ENCODE peak calls at places on chromosomes 5 and 9, in eight cellular contexts. S, U, O, Q, X, A, H and F are unnamed samples.

GRCh38 chr9:133162802-133163558 is 734 bp downstream of the GBGT1 start:
- DNase-seq in X (no peak), H (peak; percentile 44), A (no peak), U (no peak), Q (peak; percentile 67), O (no peak), S (no peak), F (peak; percentile 44)

GRCh38 chr5:148474025-148474511 is 90.3 kb downstream of the FBXO38 start:
- DNase-seq in Q (peak; percentile 66), A (no peak), O (peak; percentile 13), X (peak; percentile 42), S (no peak), H (no peak), U (no peak), F (peak; percentile 63)

GRCh38 chr9:12666813-12667212 is 26.4 kb upstream of the TYRP1 start:
- DNase-seq in O (no peak), H (no peak), Q (no peak), U (no peak), X (no peak), S (no peak), A (no peak), F (no peak)

GRCh38 chr9:133226219-133227171 is 17.4 kb upstream of the OBP2B start:
- DNase-seq in X (peak; percentile 6), Q (peak; percentile 48), S (no peak), U (peak; percentile 13), A (peak; percentile 8), H (no peak), O (no peak), F (no peak)

GRCh38 chr9:83956288-83957028 is 23.6 kb downstream of the HNRNPK start:
- DNase-seq in X (peak; percentile 87), H (peak; percentile 94), A (peak; percentile 89), S (no peak), Q (peak; percentile 85), U (peak; percentile 89), O (peak; percentile 75), F (peak; percentile 77)

GRCh38 chr5:148957591-148958202 is 105.2 kb downstream of the SH3TC2 start:
- DNase-seq in O (peak; percentile 32), X (peak; percentile 51), H (peak; percentile 75), A (no peak), S (no peak), U (peak; percentile 45), Q (no peak), F (no peak)

GRCh38 chr5:16935271-16936149 is 578 bp downstream of the MYO10 start:
- DNase-seq in Q (peak; percentile 75), U (peak; percentile 50), O (peak; percentile 66), A (peak; percentile 37), H (peak; percentile 62), S (peak; percentile 33), X (peak; percentile 46), F (peak; percentile 38)

GRCh38 chr5:124264499-124264898 is 481.9 kb downstream of the ZNF608 start:
- DNase-seq in O (no peak), U (no peak), A (no peak), X (no peak), Q (no peak), S (no peak), H (no peak), F (no peak)

GRCh38 chr5:93883459-93883858 is 142.1 kb upstream of the POU5F2 start:
- DNase-seq in H (no peak), U (no peak), O (no peak), X (no peak), S (no peak), A (no peak), Q (no peak), F (no peak)

GRCh38 chr5:149632311-149633251 is 51.3 kb downstream of the ARHGEF37 start:
- DNase-seq in Q (peak; percentile 55), A (no peak), X (no peak), U (peak; percentile 82), S (no peak), H (peak; percentile 46), O (no peak), F (no peak)

GRCh38 chr5:113678924-113679575 is 165.6 kb downstream of the YTHDC2 start:
- DNase-seq in Q (no peak), S (no peak), O (peak; percentile 24), U (no peak), A (no peak), H (no peak), X (peak; percentile 56), F (peak; percentile 36)

GRCh38 chr5:164742025-164742424 is 1236.6 kb downstream of the MAT2B start:
- DNase-seq in A (no peak), H (no peak), O (no peak), X (no peak), Q (no peak), U (no peak), S (no peak), F (no peak)

GRCh38 chr5:178252258-178252657 is 19.7 kb upstream of the PHYKPL start:
- DNase-seq in O (no peak), Q (no peak), A (no peak), U (no peak), X (no peak), H (no peak), S (no peak), F (no peak)

GRCh38 chr9:83649080-83649479 is 26.1 kb downstream of the IDNK start:
- DNase-seq in H (peak; percentile 87), S (peak; percentile 46), A (peak; percentile 74), Q (peak; percentile 73), U (peak; percentile 74), O (peak; percentile 75), X (peak; percentile 63), F (peak; percentile 71)

GRCh38 chr9:94908583-94909249 is 182.2 kb downstream of the AOPEP start:
- DNase-seq in A (no peak), Q (no peak), U (peak; percentile 71), S (no peak), H (no peak), X (no peak), O (no peak), F (no peak)

GRCh38 chr5:103263054-103263453 is 4.5 kb downstream of the MACIR start:
- DNase-seq in A (no peak), U (no peak), O (no peak), X (no peak), Q (no peak), H (no peak), S (no peak), F (no peak)

GRCh38 chr5:139847790-139848507 is 52.3 kb downstream of the PSD2 start:
- DNase-seq in U (peak; percentile 67), X (peak; percentile 68), Q (peak; percentile 78), S (no peak), A (peak; percentile 59), O (peak; percentile 66), H (peak; percentile 85), F (peak; percentile 55)
- TF ChIP-seq POLR2A in U (no peak), X (no peak), Q (no peak), S (no peak), A (peak; percentile 17), O (peak; percentile 26), H (no peak), F (no peak)

GRCh38 chr9:110125763-110126351 is 82.1 kb downstream of the C9orf152 start:
- DNase-seq in A (no peak), Q (no peak), U (no peak), X (no peak), S (no peak), O (no peak), H (no peak), F (no peak)

GRCh38 chr9:110128664-110129329 is 79.2 kb downstream of the C9orf152 start:
- DNase-seq in H (no peak), S (no peak), A (no peak), O (no peak), U (no peak), X (no peak), Q (no peak), F (no peak)

GRCh38 chr9:110125207-110125751 is 82.7 kb downstream of the C9orf152 start:
- DNase-seq in A (peak; percentile 87), S (peak; percentile 71), U (peak; percentile 86), X (peak; percentile 89), Q (peak; percentile 97), O (peak; percentile 81), H (peak; percentile 91), F (peak; percentile 89)

GRCh38 chr9:110126457-110126856 is 81.5 kb downstream of the C9orf152 start:
- DNase-seq in Q (no peak), S (no peak), H (no peak), U (no peak), O (no peak), X (no peak), A (no peak), F (no peak)

DNA sequence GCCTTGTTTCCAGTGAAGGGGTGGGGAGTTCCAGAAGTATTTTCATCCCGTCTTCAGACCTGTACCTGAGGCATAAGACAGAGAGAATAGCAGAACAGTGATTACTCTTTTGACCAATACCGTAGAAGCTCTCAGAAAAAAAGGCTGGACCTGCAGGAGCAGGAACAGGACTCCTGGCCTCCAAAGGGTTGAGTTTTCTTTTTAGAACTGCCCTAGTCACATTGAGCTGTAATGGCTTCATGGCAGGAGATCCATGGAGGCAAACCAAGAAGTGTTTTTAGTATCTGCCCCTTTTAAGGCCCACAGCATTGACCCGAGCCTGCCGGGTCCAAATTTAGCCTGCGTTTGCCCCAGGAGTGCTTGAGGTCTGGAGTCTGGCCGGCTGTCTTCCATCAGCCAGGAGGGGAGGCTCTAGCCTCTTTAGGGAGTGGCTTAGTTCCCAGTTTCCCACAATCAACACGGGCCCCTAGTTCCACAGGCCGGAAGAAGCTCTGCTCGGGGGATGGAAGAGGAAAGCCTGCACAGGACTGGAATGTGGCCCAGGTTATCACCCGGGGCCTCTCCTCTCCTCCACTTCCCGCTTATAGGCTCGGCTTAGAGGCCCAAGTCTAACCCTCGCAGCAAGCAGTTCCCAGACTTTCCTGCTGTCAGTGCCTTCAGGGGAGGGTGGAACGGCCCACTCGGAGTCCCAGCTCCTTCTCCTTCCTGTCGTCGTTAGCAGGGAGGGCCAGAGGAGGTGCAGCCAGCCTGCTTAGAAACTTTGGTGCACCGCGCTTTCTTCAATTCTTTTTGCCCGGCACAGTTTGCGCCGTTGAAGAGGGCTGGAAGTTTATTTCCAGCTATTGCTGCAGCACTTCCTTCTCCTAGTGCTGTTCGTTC is 80.7 kb downstream of the C9orf152 start:
- DNase-seq in O (no peak), X (peak; percentile 71), U (peak; percentile 33), H (peak; percentile 60), A (peak; percentile 50), S (no peak), Q (peak; percentile 92), F (peak; percentile 54)
- TF ChIP-seq POLR2A in O (no peak), X (no peak), U (no peak), H (no peak), A (no peak), S (no peak), Q (peak; percentile 29), F (no peak)

GRCh38 chr9:112712678-112713077 is 5.2 kb downstream of the INIP start:
- DNase-seq in X (no peak), U (no peak), O (no peak), S (no peak), Q (no peak), H (no peak), A (no peak), F (no peak)

GRCh38 chr9:112719292-112719691 is 1.4 kb upstream of the INIP start:
- DNase-seq in A (no peak), X (no peak), O (no peak), U (no peak), H (no peak), S (no peak), Q (no peak), F (no peak)

GRCh38 chr9:112719696-112720095 is 1.8 kb upstream of the INIP start:
- DNase-seq in H (no peak), Q (no peak), O (no peak), U (no peak), S (no peak), X (no peak), A (no peak), F (no peak)

GRCh38 chr9:112717669-112718331 is at the start of gene INIP:
- DNase-seq in S (peak; percentile 94), H (peak; percentile 98), O (peak; percentile 96), Q (peak; percentile 97), U (peak; percentile 96), A (peak; percentile 97), X (peak; percentile 97), F (peak; percentile 97)
- TF ChIP-seq POLR2A in S (no peak), H (peak; percentile 86), O (peak; percentile 85), Q (peak; percentile 82), U (no peak), A (peak; percentile 76), X (peak; percentile 52), F (peak; percentile 81)

GRCh38 chr5:611731-612486 is at the start of gene CEP72:
- DNase-seq in X (peak; percentile 91), A (peak; percentile 94), S (peak; percentile 64), H (peak; percentile 95), U (peak; percentile 92), Q (peak; percentile 94), O (peak; percentile 92), F (peak; percentile 91)
- TF ChIP-seq POLR2A in X (no peak), A (no peak), S (no peak), H (no peak), U (no peak), Q (no peak), O (no peak), F (no peak)